ENCODE peak calls at places on chromosomes 11 and 22, in ten cellular contexts. G, D, Y, R, V, X, T, A, C and J are unnamed samples. For H3K4me1 and H3K36me3, the result is how much of the 10 kb centered on the place peaks cover.

GRCh38 chr11:46106530-46107407 is 14.5 kb downstream of the PHF21A start:
- DNase-seq in G (no peak), D (no peak), Y (peak), R (no peak), V (no peak), X (no peak), T (no peak), A (peak), C (peak), J (no peak)

GRCh38 chr11:66365711-66366619 is 5.6 kb downstream of the SLC29A2 start:
- DNase-seq in G (no peak), D (no peak), Y (no peak), R (no peak), V (no peak), X (peak), T (no peak), A (no peak), C (no peak), J (no peak)

GRCh38 chr11:88552377-88553029 is 215.0 kb upstream of the CTSC start:
- DNase-seq in G (no peak), D (peak), Y (peak), R (no peak), V (peak), X (peak), T (peak), A (peak), C (peak), J (peak)

GRCh38 chr22:35604671-35605457 is 12.3 kb downstream of the MB start:
- DNase-seq in G (no peak), D (no peak), Y (no peak), R (no peak), V (peak), X (no peak), T (no peak), A (no peak), C (no peak), J (no peak)

GRCh38 chr11:103699216-103699615 is 337.2 kb upstream of the DDI1 start:
- DNase-seq in G (no peak), D (no peak), Y (no peak), R (no peak), V (no peak), X (no peak), T (no peak), A (peak), C (no peak), J (no peak)

GRCh38 chr11:60607483-60607882 is 91.9 kb upstream of the MS4A8 start:
- DNase-seq in G (no peak), D (no peak), Y (no peak), R (no peak), V (no peak), X (no peak), T (no peak), A (peak), C (no peak), J (no peak)

GRCh38 chr11:44776840-44777536 is 50.2 kb downstream of the TSPAN18 start:
- DNase-seq in G (no peak), D (no peak), Y (no peak), R (no peak), V (no peak), X (no peak), T (no peak), A (no peak), C (no peak), J (no peak)

GRCh38 chr11:17599460-17599925 is 52.4 kb downstream of the OTOG start:
- DNase-seq in G (no peak), D (no peak), Y (no peak), R (no peak), V (no peak), X (peak), T (no peak), A (no peak), C (no peak), J (no peak)

GRCh38 chr11:63609971-63610580 is 4.2 kb downstream of the PLAAT3 start:
- DNase-seq in G (peak), D (no peak), Y (no peak), R (no peak), V (no peak), X (no peak), T (no peak), A (no peak), C (no peak), J (no peak)

GRCh38 chr11:69000831-69001245 is 12.2 kb downstream of the MRGPRF start:
- DNase-seq in G (peak), D (no peak), Y (peak), R (no peak), V (peak), X (no peak), T (no peak), A (peak), C (no peak), J (no peak)

GRCh38 chr11:65423516-65424199 is 1.1 kb downstream of the NEAT1 start:
- DNase-seq in G (peak), D (no peak), Y (no peak), R (peak), V (peak), X (peak), T (no peak), A (no peak), C (no peak), J (no peak)

GRCh38 chr11:126546191-126546590 is 190.7 kb downstream of the ST3GAL4 start:
- DNase-seq in G (no peak), D (no peak), Y (no peak), R (no peak), V (no peak), X (no peak), T (no peak), A (no peak), C (peak), J (no peak)

GRCh38 chr11:77580712-77581337 is 8.9 kb upstream of the AQP11 start:
- DNase-seq in G (no peak), D (no peak), Y (peak), R (no peak), V (no peak), X (no peak), T (no peak), A (peak), C (peak), J (peak)

GRCh38 chr11:76825726-76826396 is 34.9 kb upstream of the ACER3 start:
- DNase-seq in G (no peak), D (no peak), Y (no peak), R (no peak), V (no peak), X (no peak), T (no peak), A (no peak), C (no peak), J (no peak)

GRCh38 chr11:29879560-29879959 is 137.3 kb downstream of the KCNA4 start:
- DNase-seq in G (no peak), D (no peak), Y (no peak), R (no peak), V (no peak), X (no peak), T (no peak), A (no peak), C (no peak), J (no peak)

GRCh38 chr11:4025957-4026324 is 68.7 kb upstream of the RRM1 start:
- DNase-seq in G (no peak), D (no peak), Y (peak), R (no peak), V (no peak), X (no peak), T (no peak), A (no peak), C (no peak), J (no peak)

GRCh38 chr11:47891886-47892285 is 43.7 kb upstream of the NUP160 start:
- DNase-seq in G (no peak), D (no peak), Y (no peak), R (no peak), V (no peak), X (no peak), T (no peak), A (no peak), C (no peak), J (no peak)

GRCh38 chr11:17743026-17743807 is 8.6 kb downstream of the KCNC1 start:
- DNase-seq in G (peak), D (no peak), Y (no peak), R (no peak), V (no peak), X (no peak), T (no peak), A (no peak), C (no peak), J (no peak)

GRCh38 chr11:108037636-108038035 is 28.9 kb downstream of the CUL5 start:
- DNase-seq in G (no peak), D (no peak), Y (peak), R (no peak), V (no peak), X (no peak), T (no peak), A (no peak), C (no peak), J (no peak)

GRCh38 chr11:2525941-2526807 is 81.4 kb downstream of the KCNQ1 start:
- DNase-seq in G (peak), D (peak), Y (no peak), R (peak), V (peak), X (peak), T (no peak), A (no peak), C (no peak), J (peak)

GRCh38 chr11:19435306-19435989 is 194.7 kb upstream of the E2F8 start:
- DNase-seq in G (no peak), D (no peak), Y (no peak), R (no peak), V (no peak), X (no peak), T (no peak), A (no peak), C (no peak), J (no peak)

GRCh38 chr11:19431059-19431398 is 190.3 kb upstream of the E2F8 start:
- DNase-seq in G (no peak), D (no peak), Y (no peak), R (no peak), V (no peak), X (no peak), T (no peak), A (peak), C (no peak), J (no peak)

GRCh38 chr11:19432370-19433163 is 191.8 kb upstream of the E2F8 start:
- DNase-seq in G (no peak), D (no peak), Y (peak), R (no peak), V (peak), X (peak), T (no peak), A (peak), C (no peak), J (no peak)

GRCh38 chr11:19433367-19433766 is 192.6 kb upstream of the E2F8 start:
- DNase-seq in G (no peak), D (no peak), Y (no peak), R (no peak), V (no peak), X (no peak), T (no peak), A (peak), C (no peak), J (no peak)

GRCh38 chr11:19433791-19434190 is 193.0 kb upstream of the E2F8 start:
- DNase-seq in G (no peak), D (no peak), Y (no peak), R (no peak), V (no peak), X (no peak), T (no peak), A (no peak), C (no peak), J (no peak)
- H3K4me1 ChIP-seq in G (under half), D (under half), Y (under half), R (under half), V (under half), X (under half), T (under half), A (under half), C (under half), J (under half)

GRCh38 chr11:67398661-67399563 is 2.7 kb downstream of the PPP1CA start:
- DNase-seq in G (no peak), D (no peak), Y (no peak), R (peak), V (no peak), X (no peak), T (no peak), A (no peak), C (no peak), J (no peak)
- H3K4me3 ChIP-seq in G (no peak), D (no peak), Y (no peak), R (no peak), V (no peak), X (no peak), T (no peak), A (no peak), C (no peak), J (no peak)

GRCh38 chr22:47195676-47196492 is 433.4 kb downstream of the TBC1D22A start:
- DNase-seq in G (peak), D (no peak), Y (no peak), R (no peak), V (no peak), X (no peak), T (no peak), A (no peak), C (no peak), J (no peak)

GRCh38 chr22:47192651-47193437 is 430.4 kb downstream of the TBC1D22A start:
- DNase-seq in G (peak), D (no peak), Y (no peak), R (peak), V (peak), X (no peak), T (no peak), A (no peak), C (no peak), J (no peak)

GRCh38 chr22:47195156-47195675 is 432.8 kb downstream of the TBC1D22A start:
- DNase-seq in G (peak), D (no peak), Y (no peak), R (no peak), V (no peak), X (no peak), T (no peak), A (no peak), C (no peak), J (no peak)

GRCh38 chr22:47193606-47194316 is 431.3 kb downstream of the TBC1D22A start:
- DNase-seq in G (peak), D (no peak), Y (no peak), R (no peak), V (no peak), X (no peak), T (no peak), A (no peak), C (no peak), J (no peak)

DNA sequence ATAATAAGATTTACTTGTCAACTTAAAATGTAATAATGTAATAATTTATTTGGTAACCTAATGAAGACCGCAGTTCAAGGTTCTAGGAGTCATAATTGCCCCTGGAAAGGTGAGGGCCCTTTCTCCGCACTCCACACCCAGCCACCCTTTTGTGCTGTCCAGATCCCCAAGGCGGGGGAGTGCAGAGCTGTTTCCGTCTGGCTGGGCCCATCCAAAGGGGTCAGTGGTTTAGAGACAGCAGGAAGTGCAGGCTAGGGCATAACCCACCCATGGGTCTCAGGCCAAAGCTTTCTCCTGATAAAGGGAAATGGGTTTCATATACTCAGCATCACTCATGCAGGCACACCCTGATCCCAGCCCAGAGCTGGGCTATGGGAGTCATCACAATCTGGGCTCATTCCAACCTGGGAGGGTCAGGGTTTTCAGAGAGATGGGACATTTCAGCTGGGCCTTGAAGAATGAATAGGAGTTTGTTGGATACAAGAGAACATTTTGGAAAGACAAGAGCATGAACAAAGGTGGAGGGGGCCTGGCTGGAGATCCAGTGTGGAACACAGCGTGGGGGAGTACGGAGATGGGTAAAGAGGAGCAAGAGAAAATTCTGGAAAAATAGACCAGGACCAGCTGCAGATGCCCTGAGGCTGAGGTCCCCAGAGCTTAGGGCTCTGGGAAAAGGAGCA is 432.2 kb downstream of the TBC1D22A start:
- DNase-seq in G (no peak), D (no peak), Y (no peak), R (no peak), V (no peak), X (no peak), T (no peak), A (no peak), C (no peak), J (no peak)
- H3K36me3 ChIP-seq in G (under half), D (under half), Y (under half), R (under half), V (under half), X (under half), T (under half), A (under half), C (under half), J (under half)

DNA sequence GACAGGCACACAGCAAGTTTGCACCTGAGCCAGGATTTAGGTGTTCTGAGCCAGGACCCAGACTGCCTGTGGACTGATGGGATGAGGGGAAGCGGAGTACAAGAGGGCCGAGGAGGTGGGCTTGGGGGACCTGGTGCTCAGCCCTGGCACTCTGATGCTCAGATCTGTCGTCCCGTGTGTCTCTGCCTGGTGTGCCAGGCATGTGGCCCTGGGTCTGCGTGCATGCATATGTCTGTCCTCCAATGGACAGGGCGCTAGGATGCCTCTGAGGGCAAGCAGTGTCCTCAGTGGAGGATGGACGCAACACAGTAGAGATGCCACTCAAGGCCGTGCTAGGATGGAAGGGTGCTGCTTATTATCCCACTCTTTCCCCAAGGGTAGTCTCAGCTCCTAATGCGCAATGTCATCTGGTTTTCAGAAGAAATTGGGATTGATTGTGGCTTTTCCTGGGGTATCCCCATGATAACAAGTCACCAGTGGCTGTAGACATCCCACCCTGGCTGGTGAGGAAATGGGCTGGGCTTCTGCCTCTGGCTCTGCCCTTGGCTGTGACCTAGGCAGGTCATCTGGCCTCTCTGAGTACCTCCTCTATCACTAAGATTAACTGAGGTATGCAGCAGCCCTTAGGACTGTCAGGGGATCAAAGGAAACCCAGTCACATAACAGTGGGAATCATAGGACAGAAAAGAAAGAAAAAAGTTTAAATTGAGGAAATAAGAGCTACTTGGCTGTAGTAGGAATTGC is 35.7 kb upstream of the SUSD2 start:
- DNase-seq in G (no peak), D (no peak), Y (no peak), R (no peak), V (no peak), X (no peak), T (no peak), A (no peak), C (peak), J (no peak)
- H3K4me1 ChIP-seq in G (half or more), D (half or more), Y (under half), R (under half), V (under half), X (under half), T (half or more), A (under half), C (half or more), J (under half)

GRCh38 chr22:17784776-17785175 is 10.5 kb upstream of the BID start:
- DNase-seq in G (no peak), D (no peak), Y (no peak), R (no peak), V (no peak), X (no peak), T (no peak), A (no peak), C (no peak), J (no peak)

GRCh38 chr22:17785185-17786184 is 11.2 kb upstream of the BID start:
- DNase-seq in G (no peak), D (peak), Y (peak), R (peak), V (peak), X (peak), T (peak), A (peak), C (no peak), J (peak)

GRCh38 chr22:17788023-17788330 is 13.7 kb upstream of the BID start:
- DNase-seq in G (no peak), D (no peak), Y (no peak), R (no peak), V (no peak), X (no peak), T (no peak), A (no peak), C (no peak), J (no peak)

GRCh38 chr22:17787159-17788022 is 13.1 kb upstream of the BID start:
- DNase-seq in G (no peak), D (no peak), Y (no peak), R (no peak), V (no peak), X (no peak), T (no peak), A (no peak), C (no peak), J (no peak)

GRCh38 chr22:17786435-17787158 is 12.3 kb upstream of the BID start:
- DNase-seq in G (no peak), D (no peak), Y (no peak), R (peak), V (no peak), X (no peak), T (no peak), A (peak), C (no peak), J (peak)
- H3K4me3 ChIP-seq in G (no peak), D (no peak), Y (peak), R (no peak), V (no peak), X (no peak), T (no peak), A (no peak), C (no peak), J (no peak)